ENCODE peak calls at places on chromosomes 5 and 9, in ten cellular contexts. N is breast epithelium, Z is HepG2, B is transverse colon, D is spleen, A is HCT116, X is H1, H is sigmoid colon, C is upper lobe of left lung, G is stomach. S is an unnamed sample.

GRCh38 chr5:68279960-68280359 is 64.4 kb downstream of the PIK3R1 start:
- DNase-seq in N (no peak), Z (no peak), B (no peak), D (no peak), A (no peak), X (no peak), H (no peak), C (no peak), G (no peak), S (no peak)

GRCh38 chr5:77871946-77872345 is 95.8 kb upstream of the TBCA start:
- DNase-seq in N (no peak), Z (no peak), B (no peak), D (no peak), A (no peak), X (no peak), H (no peak), C (no peak), G (no peak), S (no peak)

GRCh38 chr9:79955300-79955699 is 383.5 kb downstream of the TLE4 start:
- DNase-seq in N (no peak), Z (no peak), B (no peak), D (no peak), A (no peak), X (no peak), H (no peak), C (no peak), G (no peak), S (no peak)

GRCh38 chr9:3888496-3888858 is 362.7 kb upstream of the RFX3 start:
- DNase-seq in N (no peak), Z (no peak), B (no peak), D (no peak), A (no peak), X (no peak), H (no peak), C (no peak), G (no peak), S (no peak)

GRCh38 chr5:137361275-137361674 is 137.9 kb downstream of the SPOCK1 start:
- DNase-seq in N (no peak), Z (no peak), B (no peak), D (no peak), A (no peak), X (no peak), H (no peak), C (no peak), G (no peak), S (no peak)

GRCh38 chr9:124322618-124323432 is 65.1 kb downstream of the NEK6 start:
- DNase-seq in N (no peak), Z (no peak), B (no peak), D (no peak), A (no peak), X (no peak), H (no peak), C (no peak), G (no peak), S (no peak)

GRCh38 chr5:31052937-31053658 is 140.4 kb upstream of the CDH6 start:
- DNase-seq in N (no peak), Z (no peak), B (no peak), D (no peak), A (no peak), X (no peak), H (no peak), C (no peak), G (no peak), S (no peak)

GRCh38 chr9:12766357-12766756 is 8.5 kb upstream of the LURAP1L start:
- DNase-seq in N (no peak), Z (no peak), B (no peak), D (no peak), A (no peak), X (no peak), H (no peak), C (peak), G (no peak), S (no peak)

GRCh38 chr5:65900746-65901145 is 25.6 kb upstream of the ERBIN start:
- DNase-seq in N (no peak), Z (no peak), B (no peak), D (no peak), A (no peak), X (no peak), H (no peak), C (no peak), G (no peak), S (no peak)

GRCh38 chr9:4299006-4299795 is 667 bp downstream of the GLIS3 start:
- DNase-seq in N (peak), Z (no peak), B (peak), D (peak), A (no peak), X (peak), H (peak), C (peak), G (peak), S (no peak)

GRCh38 chr5:39501403-39501802 is 76.6 kb upstream of the DAB2 start:
- DNase-seq in N (no peak), Z (no peak), B (no peak), D (no peak), A (no peak), X (no peak), H (peak), C (no peak), G (no peak), S (no peak)

GRCh38 chr5:175842947-175843793 is 28.2 kb upstream of the CPLX2 start:
- DNase-seq in N (no peak), Z (peak), B (no peak), D (no peak), A (no peak), X (no peak), H (no peak), C (no peak), G (no peak), S (no peak)

GRCh38 chr5:117433841-117434240 is 859.2 kb upstream of the SEMA6A start:
- DNase-seq in N (no peak), Z (no peak), B (no peak), D (no peak), A (no peak), X (no peak), H (no peak), C (no peak), G (no peak), S (no peak)

GRCh38 chr9:76732341-76732958 is 31.8 kb upstream of the PCA3 start:
- DNase-seq in N (no peak), Z (no peak), B (no peak), D (no peak), A (no peak), X (no peak), H (no peak), C (no peak), G (no peak), S (no peak)

GRCh38 chr9:97853844-97854695 is 1.0 kb downstream of the FOXE1 start:
- DNase-seq in N (no peak), Z (no peak), B (no peak), D (peak), A (no peak), X (peak), H (no peak), C (no peak), G (no peak), S (no peak)

GRCh38 chr5:146862641-146863040 is 15.9 kb downstream of the PPP2R2B start:
- DNase-seq in N (no peak), Z (no peak), B (no peak), D (no peak), A (no peak), X (no peak), H (no peak), C (no peak), G (no peak), S (no peak)

GRCh38 chr9:98807070-98807810 is at the start of gene GALNT12:
- DNase-seq in N (no peak), Z (no peak), B (peak), D (peak), A (no peak), X (peak), H (peak), C (no peak), G (peak), S (no peak)

GRCh38 chr9:92637331-92637730 is 32.6 kb downstream of the IPPK start:
- DNase-seq in N (no peak), Z (no peak), B (no peak), D (peak), A (no peak), X (no peak), H (peak), C (no peak), G (peak), S (peak)

GRCh38 chr9:38208206-38208901 is 139.3 kb upstream of the SHB start:
- DNase-seq in N (no peak), Z (peak), B (no peak), D (no peak), A (no peak), X (peak), H (no peak), C (no peak), G (no peak), S (no peak)

GRCh38 chr9:2181794-2182193 is 166.6 kb downstream of the SMARCA2 start:
- DNase-seq in N (no peak), Z (no peak), B (peak), D (no peak), A (peak), X (peak), H (no peak), C (peak), G (peak), S (no peak)

GRCh38 chr9:4569101-4569500 is 78.8 kb downstream of the SLC1A1 start:
- DNase-seq in N (no peak), Z (no peak), B (no peak), D (no peak), A (no peak), X (no peak), H (no peak), C (no peak), G (no peak), S (no peak)

GRCh38 chr9:15349892-15350761 is 43.1 kb upstream of the TTC39B start:
- DNase-seq in N (no peak), Z (peak), B (peak), D (no peak), A (no peak), X (no peak), H (no peak), C (no peak), G (peak), S (no peak)

GRCh38 chr9:87445646-87446045 is 52.0 kb upstream of the DAPK1 start:
- DNase-seq in N (no peak), Z (no peak), B (peak), D (no peak), A (peak), X (peak), H (no peak), C (peak), G (peak), S (no peak)

GRCh38 chr5:176818391-176819098 is 8.2 kb downstream of the UNC5A start:
- DNase-seq in N (no peak), Z (peak), B (no peak), D (no peak), A (peak), X (no peak), H (no peak), C (no peak), G (no peak), S (no peak)

GRCh38 chr5:179422213-179422839 is 77.1 kb upstream of the ADAMTS2 start:
- DNase-seq in N (no peak), Z (no peak), B (no peak), D (no peak), A (no peak), X (no peak), H (peak), C (no peak), G (no peak), S (no peak)

GRCh38 chr5:147426928-147427327 is 82.9 kb downstream of the DPYSL3 start:
- DNase-seq in N (no peak), Z (no peak), B (no peak), D (no peak), A (no peak), X (no peak), H (no peak), C (no peak), G (no peak), S (no peak)

GRCh38 chr5:108561416-108562204 is 179.7 kb upstream of the FBXL17 start:
- DNase-seq in N (no peak), Z (no peak), B (no peak), D (no peak), A (no peak), X (no peak), H (no peak), C (no peak), G (no peak), S (no peak)

GRCh38 chr5:139847790-139848507 is 52.3 kb downstream of the PSD2 start:
- DNase-seq in N (no peak), Z (no peak), B (peak), D (peak), A (no peak), X (peak), H (peak), C (peak), G (peak), S (no peak)

GRCh38 chr5:171438753-171439152 is 19.3 kb downstream of the FGF18 start:
- DNase-seq in N (no peak), Z (no peak), B (no peak), D (no peak), A (no peak), X (no peak), H (no peak), C (no peak), G (no peak), S (no peak)

GRCh38 chr5:79636981-79637733 is 24.9 kb downstream of the TENT2 start:
- DNase-seq in N (no peak), Z (no peak), B (no peak), D (no peak), A (no peak), X (no peak), H (no peak), C (peak), G (no peak), S (no peak)

GRCh38 chr5:87732875-87733768 is 320.4 kb upstream of the CCNH start:
- DNase-seq in N (no peak), Z (no peak), B (no peak), D (no peak), A (no peak), X (no peak), H (no peak), C (no peak), G (no peak), S (no peak)

GRCh38 chr9:93984860-93985259 is 29.7 kb upstream of the BARX1 start:
- DNase-seq in N (no peak), Z (no peak), B (no peak), D (no peak), A (no peak), X (no peak), H (no peak), C (no peak), G (peak), S (no peak)

GRCh38 chr5:65426656-65427055 is 55.1 kb downstream of the ADAMTS6 start:
- DNase-seq in N (no peak), Z (no peak), B (no peak), D (no peak), A (no peak), X (no peak), H (no peak), C (no peak), G (no peak), S (no peak)

GRCh38 chr5:1466631-1467265 is 21.5 kb upstream of the SLC6A3 start:
- DNase-seq in N (no peak), Z (no peak), B (no peak), D (peak), A (no peak), X (no peak), H (peak), C (peak), G (no peak), S (no peak)
- TF ChIP-seq POLR2AphosphoS5 in N (no peak), Z (no peak), B (no peak), D (peak), A (no peak), X (peak), H (no peak), C (no peak), G (no peak), S (no peak)

GRCh38 chr5:178221203-178221771 is 11.3 kb downstream of the PHYKPL start:
- DNase-seq in N (no peak), Z (no peak), B (peak), D (no peak), A (no peak), X (no peak), H (no peak), C (no peak), G (no peak), S (no peak)
- TF ChIP-seq POLR2A in N (no peak), Z (no peak), B (no peak), D (no peak), A (no peak), X (peak), H (no peak), C (no peak), G (no peak), S (no peak)

GRCh38 chr5:61002616-61003015 is 57.6 kb downstream of the NDUFAF2 start:
- DNase-seq in N (no peak), Z (no peak), B (no peak), D (no peak), A (no peak), X (no peak), H (no peak), C (no peak), G (no peak), S (no peak)
- H3K27ac ChIP-seq in N (no peak), Z (no peak), B (no peak), D (no peak), A (no peak), X (no peak), H (no peak), C (no peak), G (no peak), S (no peak)

GRCh38 chr5:2027790-2028189 is 145.1 kb upstream of the IRX4 start:
- DNase-seq in N (no peak), Z (no peak), B (no peak), D (no peak), A (no peak), X (no peak), H (no peak), C (no peak), G (no peak), S (no peak)

GRCh38 chr5:2032432-2032831 is 149.7 kb upstream of the IRX4 start:
- DNase-seq in N (no peak), Z (no peak), B (no peak), D (no peak), A (no peak), X (peak), H (no peak), C (no peak), G (no peak), S (no peak)

GRCh38 chr5:2031581-2031980 is 148.9 kb upstream of the IRX4 start:
- DNase-seq in N (no peak), Z (no peak), B (no peak), D (no peak), A (no peak), X (peak), H (no peak), C (no peak), G (no peak), S (no peak)

GRCh38 chr5:2030131-2030530 is 147.4 kb upstream of the IRX4 start:
- DNase-seq in N (no peak), Z (no peak), B (no peak), D (no peak), A (no peak), X (peak), H (no peak), C (no peak), G (no peak), S (no peak)

DNA sequence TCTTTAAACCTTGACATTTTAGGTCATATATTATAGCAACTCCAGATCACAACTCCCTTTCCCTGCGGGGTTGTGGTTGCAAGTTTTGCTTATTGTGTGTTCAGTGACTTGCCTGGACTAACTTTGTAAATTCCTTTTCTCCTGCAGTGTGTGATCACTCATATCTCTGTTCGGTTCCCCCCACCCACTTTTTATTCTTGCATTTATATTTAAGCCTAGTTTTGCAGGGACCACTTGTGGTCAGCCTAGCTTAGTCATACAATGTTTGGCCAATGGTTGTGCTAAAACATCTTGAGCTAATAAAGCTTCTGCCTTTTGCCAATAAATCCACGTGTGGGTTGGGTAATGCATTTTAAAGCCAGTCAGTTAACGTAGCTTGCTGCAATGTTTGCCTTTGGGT is 146.5 kb upstream of the IRX4 start:
- DNase-seq in N (no peak), Z (no peak), B (no peak), D (no peak), A (no peak), X (peak), H (no peak), C (no peak), G (no peak), S (no peak)
- TF ChIP-seq POLR2AphosphoS5 in N (no peak), Z (no peak), B (no peak), D (no peak), A (no peak), X (no peak), H (peak), C (no peak), G (no peak), S (peak)

GRCh38 chr5:181191526-181192336 is 13.3 kb downstream of the TRIM7 start:
- DNase-seq in N (peak), Z (peak), B (peak), D (peak), A (peak), X (peak), H (peak), C (peak), G (peak), S (peak)

GRCh38 chr5:181189363-181189961 is 15.5 kb downstream of the TRIM7 start:
- DNase-seq in N (no peak), Z (no peak), B (peak), D (peak), A (no peak), X (no peak), H (no peak), C (no peak), G (no peak), S (no peak)

GRCh38 chr5:181190711-181191525 is 14.1 kb downstream of the TRIM7 start:
- DNase-seq in N (no peak), Z (no peak), B (peak), D (peak), A (no peak), X (no peak), H (peak), C (peak), G (peak), S (no peak)

GRCh38 chr5:181188700-181189362 is 16.2 kb downstream of the TRIM7 start:
- DNase-seq in N (peak), Z (peak), B (peak), D (peak), A (peak), X (peak), H (peak), C (peak), G (peak), S (no peak)

GRCh38 chr5:181189962-181190710 is 14.9 kb downstream of the TRIM7 start:
- DNase-seq in N (no peak), Z (no peak), B (peak), D (peak), A (no peak), X (no peak), H (peak), C (no peak), G (peak), S (no peak)
- TF ChIP-seq POLR2A in N (no peak), Z (no peak), B (no peak), D (no peak), A (no peak), X (no peak), H (no peak), C (no peak), G (no peak), S (no peak)

GRCh38 chr5:107450531-107450930 is 220.2 kb downstream of the EFNA5 start:
- DNase-seq in N (no peak), Z (no peak), B (no peak), D (no peak), A (no peak), X (no peak), H (no peak), C (no peak), G (no peak), S (no peak)

GRCh38 chr5:107447587-107447986 is 223.2 kb downstream of the EFNA5 start:
- DNase-seq in N (no peak), Z (no peak), B (no peak), D (no peak), A (no peak), X (no peak), H (no peak), C (no peak), G (no peak), S (no peak)

GRCh38 chr5:107451028-107451427 is 219.7 kb downstream of the EFNA5 start:
- DNase-seq in N (no peak), Z (no peak), B (no peak), D (no peak), A (no peak), X (no peak), H (no peak), C (no peak), G (no peak), S (no peak)

GRCh38 chr5:107446972-107447371 is 223.8 kb downstream of the EFNA5 start:
- DNase-seq in N (no peak), Z (no peak), B (no peak), D (no peak), A (no peak), X (no peak), H (no peak), C (no peak), G (no peak), S (no peak)

GRCh38 chr5:107449369-107449768 is 221.4 kb downstream of the EFNA5 start:
- DNase-seq in N (no peak), Z (no peak), B (no peak), D (no peak), A (no peak), X (no peak), H (no peak), C (no peak), G (no peak), S (no peak)
- H3K27ac ChIP-seq in N (no peak), Z (no peak), B (no peak), D (no peak), A (no peak), X (no peak), H (no peak), C (no peak), G (no peak), S (no peak)

GRCh38 chr5:38287124-38287523 is 28.8 kb downstream of the EGFLAM start:
- DNase-seq in N (no peak), Z (no peak), B (no peak), D (no peak), A (no peak), X (no peak), H (no peak), C (no peak), G (no peak), S (no peak)

GRCh38 chr5:38289457-38289856 is 31.1 kb downstream of the EGFLAM start:
- DNase-seq in N (no peak), Z (no peak), B (no peak), D (no peak), A (no peak), X (no peak), H (no peak), C (no peak), G (no peak), S (no peak)

GRCh38 chr5:38290028-38290653 is 31.8 kb downstream of the EGFLAM start:
- DNase-seq in N (no peak), Z (no peak), B (no peak), D (no peak), A (no peak), X (no peak), H (no peak), C (no peak), G (no peak), S (no peak)

GRCh38 chr5:38292228-38292627 is 33.9 kb downstream of the EGFLAM start:
- DNase-seq in N (no peak), Z (peak), B (no peak), D (no peak), A (no peak), X (no peak), H (no peak), C (no peak), G (no peak), S (no peak)

DNA sequence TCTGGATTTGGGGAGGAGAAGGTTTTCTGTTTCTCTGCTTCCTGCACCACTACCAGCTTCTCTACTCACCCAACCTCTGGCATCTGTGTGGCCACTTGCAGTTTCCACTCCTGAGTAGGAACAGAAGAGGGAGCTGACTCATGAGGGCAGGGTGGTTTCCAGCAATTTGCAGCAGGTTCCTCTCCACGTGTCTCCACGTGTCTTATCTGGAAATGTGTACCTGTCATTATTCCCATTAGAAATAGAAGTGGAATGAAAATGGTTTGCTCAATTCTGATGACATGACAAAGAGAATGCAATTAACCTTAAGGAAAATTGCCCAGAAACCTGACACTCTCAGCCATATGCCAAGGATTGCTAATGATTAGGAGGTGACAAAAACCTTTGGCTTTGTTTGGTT is 33.0 kb downstream of the EGFLAM start:
- DNase-seq in N (no peak), Z (no peak), B (no peak), D (no peak), A (no peak), X (no peak), H (no peak), C (no peak), G (no peak), S (no peak)
- TF ChIP-seq POLR2AphosphoS5 in N (no peak), Z (no peak), B (no peak), D (no peak), A (no peak), X (no peak), H (no peak), C (no peak), G (no peak), S (no peak)